ENCODE peak calls at places on chromosome 5, in six cellular contexts. One of them, this sample, is unnamed.

GRCh38 chr5:83433891-83434290 is 37.7 kb upstream of the VCAN start:
- DNase-seq in HepG2: no peak
- DNase-seq in astrocyte: peak; percentile 49
- DNase-seq in neural progenitor cell: no peak
- DNase-seq in Karpas-422: no peak
- DNase-seq in neuronal stem cell: no peak
- DNase-seq in this sample: no peak

GRCh38 chr5:94422819-94423218 is 195.6 kb downstream of the KIAA0825 start:
- DNase-seq in neural progenitor cell: peak; percentile 30
- DNase-seq in Karpas-422: no peak
- DNase-seq in astrocyte: peak; percentile 81
- DNase-seq in neuronal stem cell: no peak
- DNase-seq in HepG2: no peak
- DNase-seq in this sample: no peak

GRCh38 chr5:102450313-102450990 is 48.3 kb downstream of the SLCO6A1 start:
- DNase-seq in neural progenitor cell: peak; percentile 11
- DNase-seq in neuronal stem cell: no peak
- DNase-seq in Karpas-422: peak; percentile 70
- DNase-seq in astrocyte: no peak
- DNase-seq in HepG2: peak; percentile 17
- DNase-seq in this sample: no peak

GRCh38 chr5:174192103-174192655 is 146.7 kb downstream of the NSG2 start:
- DNase-seq in Karpas-422: no peak
- DNase-seq in neuronal stem cell: no peak
- DNase-seq in HepG2: no peak
- DNase-seq in astrocyte: no peak
- DNase-seq in neural progenitor cell: no peak
- DNase-seq in this sample: no peak

GRCh38 chr5:176629853-176630680 is at the start of the genes EIF4E1B and SNCB:
- DNase-seq in neural progenitor cell: peak; percentile 87
- DNase-seq in HepG2: no peak
- DNase-seq in astrocyte: no peak
- DNase-seq in neuronal stem cell: peak; percentile 60
- DNase-seq in Karpas-422: peak; percentile 79
- DNase-seq in this sample: no peak

GRCh38 chr5:2239237-2239910 is 356.6 kb upstream of the IRX4 start:
- DNase-seq in neuronal stem cell: no peak
- DNase-seq in Karpas-422: no peak
- DNase-seq in HepG2: no peak
- DNase-seq in neural progenitor cell: no peak
- DNase-seq in astrocyte: no peak
- DNase-seq in this sample: no peak

GRCh38 chr5:1488882-1489680 is 34.7 kb downstream of the LPCAT1 start:
- DNase-seq in Karpas-422: no peak
- DNase-seq in neural progenitor cell: no peak
- DNase-seq in HepG2: no peak
- DNase-seq in neuronal stem cell: no peak
- DNase-seq in astrocyte: peak; percentile 55
- DNase-seq in this sample: no peak

GRCh38 chr5:96973561-96974401 is 37.9 kb downstream of the LNPEP start:
- DNase-seq in astrocyte: no peak
- DNase-seq in HepG2: no peak
- DNase-seq in neural progenitor cell: no peak
- DNase-seq in Karpas-422: no peak
- DNase-seq in neuronal stem cell: no peak
- DNase-seq in this sample: no peak

GRCh38 chr5:14488697-14489096 is 92.9 kb upstream of the OTULINL start:
- DNase-seq in neuronal stem cell: no peak
- DNase-seq in neural progenitor cell: no peak
- DNase-seq in Karpas-422: no peak
- DNase-seq in HepG2: no peak
- DNase-seq in astrocyte: no peak
- DNase-seq in this sample: no peak

GRCh38 chr5:154757647-154758406 is 2.6 kb downstream of the LARP1 start:
- DNase-seq in astrocyte: peak; percentile 50
- DNase-seq in neural progenitor cell: peak; percentile 22
- DNase-seq in neuronal stem cell: no peak
- DNase-seq in Karpas-422: no peak
- DNase-seq in HepG2: no peak
- DNase-seq in this sample: no peak

GRCh38 chr5:143217065-143217803 is 186.3 kb downstream of the NR3C1 start:
- DNase-seq in Karpas-422: no peak
- DNase-seq in HepG2: peak; percentile 32
- DNase-seq in astrocyte: no peak
- DNase-seq in neural progenitor cell: peak; percentile 20
- DNase-seq in neuronal stem cell: no peak
- DNase-seq in this sample: no peak

GRCh38 chr5:1354491-1355033 is 9.7 kb upstream of the CLPTM1L start:
- DNase-seq in HepG2: no peak
- DNase-seq in astrocyte: no peak
- DNase-seq in Karpas-422: no peak
- DNase-seq in neural progenitor cell: no peak
- DNase-seq in neuronal stem cell: no peak
- DNase-seq in this sample: no peak

GRCh38 chr5:141439411-141440141 is 9.3 kb downstream of the PCDHGA12 start:
- DNase-seq in Karpas-422: no peak
- DNase-seq in neuronal stem cell: no peak
- DNase-seq in astrocyte: peak; percentile 38
- DNase-seq in HepG2: no peak
- DNase-seq in neural progenitor cell: no peak
- DNase-seq in this sample: no peak

GRCh38 chr5:177526191-177526590 is 9.4 kb upstream of the DDX41 start:
- DNase-seq in neural progenitor cell: no peak
- DNase-seq in neuronal stem cell: no peak
- DNase-seq in Karpas-422: no peak
- DNase-seq in HepG2: no peak
- DNase-seq in astrocyte: no peak
- DNase-seq in this sample: no peak

GRCh38 chr5:175617447-175617846 is 40.4 kb upstream of the HRH2 start:
- DNase-seq in Karpas-422: no peak
- DNase-seq in astrocyte: no peak
- DNase-seq in HepG2: no peak
- DNase-seq in neuronal stem cell: no peak
- DNase-seq in neural progenitor cell: no peak
- DNase-seq in this sample: no peak

GRCh38 chr5:7801898-7802614 is 48.9 kb downstream of the CFAP90 start:
- DNase-seq in Karpas-422: no peak
- DNase-seq in neuronal stem cell: no peak
- DNase-seq in HepG2: no peak
- DNase-seq in astrocyte: no peak
- DNase-seq in neural progenitor cell: no peak
- DNase-seq in this sample: no peak

GRCh38 chr5:158811921-158812320 is 287.8 kb downstream of the EBF1 start:
- DNase-seq in Karpas-422: no peak
- DNase-seq in neuronal stem cell: no peak
- DNase-seq in HepG2: no peak
- DNase-seq in astrocyte: no peak
- DNase-seq in neural progenitor cell: no peak
- DNase-seq in this sample: no peak

GRCh38 chr5:179231309-179231708 is 114.0 kb downstream of the ADAMTS2 start:
- DNase-seq in neuronal stem cell: no peak
- DNase-seq in HepG2: no peak
- DNase-seq in neural progenitor cell: no peak
- DNase-seq in astrocyte: no peak
- DNase-seq in Karpas-422: no peak
- DNase-seq in this sample: no peak

GRCh38 chr5:168712280-168712924 is 133.2 kb upstream of the PANK3 start:
- DNase-seq in neuronal stem cell: no peak
- DNase-seq in neural progenitor cell: no peak
- DNase-seq in astrocyte: peak; percentile 98
- DNase-seq in Karpas-422: no peak
- DNase-seq in HepG2: no peak
- DNase-seq in this sample: no peak

GRCh38 chr5:88515881-88516819 is 247.5 kb upstream of the TMEM161B start:
- DNase-seq in neuronal stem cell: no peak
- DNase-seq in HepG2: no peak
- DNase-seq in astrocyte: peak; percentile 53
- DNase-seq in Karpas-422: no peak
- DNase-seq in neural progenitor cell: no peak
- DNase-seq in this sample: no peak
- H3K4me2 ChIP-seq in neuronal stem cell: no peak overlapping the region
- H3K4me2 ChIP-seq in HepG2: no peak overlapping the region
- H3K4me2 ChIP-seq in astrocyte: no peak overlapping the region
- H3K4me2 ChIP-seq in Karpas-422: no peak overlapping the region
- H3K4me2 ChIP-seq in neural progenitor cell: no peak overlapping the region
- H3K4me2 ChIP-seq in this sample: no peak overlapping the region

DNA sequence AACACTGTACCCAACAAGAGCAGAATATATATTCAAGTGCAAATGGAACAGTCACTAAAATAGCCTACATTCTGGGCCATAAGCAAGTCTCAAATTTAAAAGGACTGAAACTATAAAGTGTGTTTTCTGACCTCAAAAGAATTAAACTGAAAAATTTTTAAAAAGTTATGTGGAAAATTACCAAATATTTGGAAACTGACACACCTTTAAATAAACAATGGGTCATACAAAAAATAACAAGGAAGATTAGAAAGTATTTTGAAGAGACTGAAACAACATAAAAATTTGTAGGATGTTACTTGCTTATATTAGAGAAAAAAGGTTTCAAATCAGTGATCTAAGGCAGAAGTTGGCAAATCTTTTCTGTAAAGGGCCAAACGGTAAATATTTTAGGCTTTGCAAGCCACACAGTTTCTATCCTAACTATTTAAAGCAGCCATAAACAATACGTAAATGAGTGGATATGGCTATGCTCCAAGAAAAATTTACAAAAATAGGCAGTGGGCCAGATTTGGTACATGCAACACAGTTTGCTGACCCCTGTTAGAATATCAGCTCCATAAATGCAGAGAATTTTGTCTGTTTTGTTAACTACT is 81.3 kb downstream of the OXCT1 start:
- DNase-seq in astrocyte: peak; percentile 76
- DNase-seq in neural progenitor cell: no peak
- DNase-seq in Karpas-422: no peak
- DNase-seq in HepG2: no peak
- DNase-seq in neuronal stem cell: no peak
- DNase-seq in this sample: no peak
- H3K9ac ChIP-seq in astrocyte: peak overlapping the region; percentile 58
- H3K9ac ChIP-seq in neural progenitor cell: no peak overlapping the region
- H3K9ac ChIP-seq in Karpas-422: no peak overlapping the region
- H3K9ac ChIP-seq in HepG2: no peak overlapping the region
- H3K9ac ChIP-seq in neuronal stem cell: no peak overlapping the region
- H3K9ac ChIP-seq in this sample: no peak overlapping the region

GRCh38 chr5:134110382-134110781 is 4.1 kb upstream of the TCF7 start:
- DNase-seq in neural progenitor cell: no peak
- DNase-seq in neuronal stem cell: no peak
- DNase-seq in Karpas-422: no peak
- DNase-seq in HepG2: no peak
- DNase-seq in astrocyte: no peak
- DNase-seq in this sample: peak; percentile 52

GRCh38 chr5:134112726-134113571 is 1.5 kb upstream of the TCF7 start:
- DNase-seq in Karpas-422: no peak
- DNase-seq in neuronal stem cell: no peak
- DNase-seq in HepG2: no peak
- DNase-seq in astrocyte: no peak
- DNase-seq in neural progenitor cell: no peak
- DNase-seq in this sample: no peak

GRCh38 chr5:134113572-134113907 is 941 bp upstream of the TCF7 start:
- DNase-seq in neuronal stem cell: no peak
- DNase-seq in astrocyte: no peak
- DNase-seq in Karpas-422: no peak
- DNase-seq in HepG2: no peak
- DNase-seq in neural progenitor cell: no peak
- DNase-seq in this sample: no peak

GRCh38 chr5:134113908-134114875 is at the start of gene TCF7:
- DNase-seq in neuronal stem cell: peak; percentile 81
- DNase-seq in Karpas-422: peak; percentile 73
- DNase-seq in HepG2: peak; percentile 68
- DNase-seq in astrocyte: peak; percentile 59
- DNase-seq in neural progenitor cell: peak; percentile 95
- DNase-seq in this sample: peak; percentile 80

DNA sequence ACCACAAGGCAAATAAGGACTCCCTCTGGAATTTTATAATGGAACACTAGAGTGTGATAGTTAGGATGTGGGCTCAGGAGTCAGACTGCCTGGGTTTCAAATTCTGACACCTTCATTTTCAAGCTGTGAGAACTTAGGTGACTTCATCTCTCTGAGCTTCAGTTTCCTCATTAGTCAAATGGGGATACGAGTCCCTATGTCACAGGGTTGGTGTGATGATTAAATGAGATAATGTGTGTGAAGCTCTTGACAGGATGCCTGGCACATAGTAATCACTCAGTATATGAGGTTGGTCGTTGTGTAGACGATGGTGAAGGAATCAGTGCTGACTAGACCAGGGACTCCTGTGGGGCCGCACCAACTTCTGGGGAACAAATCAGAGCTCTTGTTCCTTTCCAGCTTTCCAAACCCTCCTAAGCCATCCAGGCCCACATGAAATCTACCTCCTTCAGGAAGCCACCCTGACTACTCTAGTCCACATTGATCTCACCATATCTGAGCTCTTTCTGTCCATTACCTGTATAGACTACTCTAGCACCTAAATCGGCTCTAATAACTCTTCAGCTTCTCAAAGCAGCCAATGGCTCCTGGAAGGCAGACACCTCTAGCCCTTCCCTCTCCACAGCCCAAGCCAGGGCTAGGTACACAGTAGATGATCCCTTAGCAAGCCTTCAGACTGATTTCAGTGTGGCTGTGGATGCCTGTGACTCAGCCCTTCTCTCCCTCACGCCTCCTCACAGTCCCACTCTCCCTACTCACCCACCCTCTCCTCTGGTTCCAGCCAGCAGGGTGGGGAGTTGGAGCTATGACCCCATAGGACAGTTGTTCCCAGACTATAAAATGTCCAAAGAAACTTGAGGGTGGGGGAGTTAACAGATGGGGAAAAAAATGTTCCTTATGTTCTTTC is 2.5 kb upstream of the TCF7 start:
- DNase-seq in HepG2: no peak
- DNase-seq in neural progenitor cell: no peak
- DNase-seq in neuronal stem cell: no peak
- DNase-seq in Karpas-422: no peak
- DNase-seq in astrocyte: peak; percentile 56
- DNase-seq in this sample: no peak
- H3K4me1 ChIP-seq in HepG2: peaks cover 62% of the 10 kb centered on the region
- H3K4me1 ChIP-seq in neural progenitor cell: peaks cover 7% of the 10 kb centered on the region
- H3K4me1 ChIP-seq in neuronal stem cell: peaks cover 15% of the 10 kb centered on the region
- H3K4me1 ChIP-seq in Karpas-422: peaks cover 5% of the 10 kb centered on the region
- H3K4me1 ChIP-seq in astrocyte: peaks cover 29% of the 10 kb centered on the region
- H3K4me1 ChIP-seq in this sample: peaks cover 12% of the 10 kb centered on the region

GRCh38 chr5:150522504-150523464 is 14.9 kb downstream of the NDST1 start:
- DNase-seq in HepG2: peak; percentile 98
- DNase-seq in neuronal stem cell: no peak
- DNase-seq in Karpas-422: no peak
- DNase-seq in astrocyte: no peak
- DNase-seq in neural progenitor cell: no peak
- DNase-seq in this sample: no peak

GRCh38 chr5:150525163-150525562 is 17.2 kb downstream of the NDST1 start:
- DNase-seq in astrocyte: no peak
- DNase-seq in neuronal stem cell: no peak
- DNase-seq in Karpas-422: no peak
- DNase-seq in neural progenitor cell: no peak
- DNase-seq in HepG2: no peak
- DNase-seq in this sample: no peak

GRCh38 chr5:150525781-150526180 is 17.9 kb downstream of the NDST1 start:
- DNase-seq in Karpas-422: no peak
- DNase-seq in neural progenitor cell: no peak
- DNase-seq in neuronal stem cell: no peak
- DNase-seq in HepG2: no peak
- DNase-seq in astrocyte: no peak
- DNase-seq in this sample: no peak

GRCh38 chr5:150521939-150522503 is 14.1 kb downstream of the NDST1 start:
- DNase-seq in astrocyte: no peak
- DNase-seq in neuronal stem cell: no peak
- DNase-seq in neural progenitor cell: no peak
- DNase-seq in Karpas-422: no peak
- DNase-seq in HepG2: no peak
- DNase-seq in this sample: no peak

GRCh38 chr5:150523472-150524350 is 15.8 kb downstream of the NDST1 start:
- DNase-seq in Karpas-422: peak; percentile 79
- DNase-seq in neuronal stem cell: no peak
- DNase-seq in neural progenitor cell: peak; percentile 73
- DNase-seq in astrocyte: peak; percentile 59
- DNase-seq in HepG2: peak; percentile 73
- DNase-seq in this sample: peak; percentile 14
- H3K4me2 ChIP-seq in Karpas-422: no peak overlapping the region
- H3K4me2 ChIP-seq in neuronal stem cell: no peak overlapping the region
- H3K4me2 ChIP-seq in neural progenitor cell: peak overlapping the region; percentile 27
- H3K4me2 ChIP-seq in astrocyte: no peak overlapping the region
- H3K4me2 ChIP-seq in HepG2: peak overlapping the region; percentile 69
- H3K4me2 ChIP-seq in this sample: no peak overlapping the region